ENCODE peak calls at places on chromosomes 11 and 22, in four cellular contexts. U, W, F and L are unnamed samples.

GRCh38 chr22:35348703-35349102 is 32.2 kb upstream of the HMOX1 start:
- DNase-seq in U (no peak), W (no peak), F (no peak), L (no peak)

GRCh38 chr11:65077466-65077865 is 6.4 kb downstream of the CDCA5 start:
- DNase-seq in F (no peak), U (no peak), W (no peak), L (no peak)

GRCh38 chr11:61522881-61523280 is 14.3 kb downstream of the LRRC10B start:
- DNase-seq in U (no peak), F (no peak), W (no peak), L (no peak)

GRCh38 chr11:117528061-117528780 is 200.6 kb downstream of the CEP164 start:
- DNase-seq in W (no peak), F (no peak), U (no peak), L (peak; percentile 5)

GRCh38 chr11:75150879-75151278 is at the start of gene SLCO2B1:
- DNase-seq in F (no peak), W (no peak), U (no peak), L (no peak)

GRCh38 chr11:43830928-43831440 is 49.6 kb upstream of the ALKBH3 start:
- DNase-seq in U (peak; percentile 48), W (peak; percentile 100), F (peak; percentile 25), L (peak; percentile 99)

GRCh38 chr22:47294571-47294970 is 532.1 kb downstream of the TBC1D22A start:
- DNase-seq in F (no peak), U (no peak), W (no peak), L (no peak)

GRCh38 chr22:46019351-46019750 is 42.4 kb upstream of the WNT7B start:
- DNase-seq in F (no peak), W (no peak), U (no peak), L (no peak)

GRCh38 chr11:35066029-35066428 is 72.9 kb upstream of the CD44 start:
- DNase-seq in W (no peak), F (no peak), U (no peak), L (no peak)

GRCh38 chr11:103927535-103927934 is 108.9 kb upstream of the DDI1 start:
- DNase-seq in U (no peak), W (peak; percentile 15), F (no peak), L (no peak)

GRCh38 chr11:113628912-113629311 is 77.2 kb downstream of the TMPRSS5 start:
- DNase-seq in W (no peak), F (no peak), U (no peak), L (no peak)

GRCh38 chr11:28169816-28170215 is 61.6 kb downstream of the METTL15 start:
- DNase-seq in W (peak; percentile 2), F (no peak), U (no peak), L (no peak)

GRCh38 chr22:24431309-24432034 is 4.1 kb downstream of the ADORA2A start:
- DNase-seq in F (no peak), U (no peak), W (no peak), L (no peak)

GRCh38 chr22:24429411-24430365 is 2.3 kb downstream of the ADORA2A start:
- DNase-seq in F (peak; percentile 84), W (peak; percentile 58), U (no peak), L (no peak)

GRCh38 chr22:24432059-24432853 is 4.9 kb downstream of the ADORA2A start:
- DNase-seq in F (peak; percentile 78), U (no peak), W (peak; percentile 44), L (peak; percentile 29)

GRCh38 chr22:24428751-24429410 is 1.5 kb downstream of the ADORA2A start:
- DNase-seq in W (no peak), F (no peak), U (no peak), L (no peak)

GRCh38 chr22:24430431-24431308 is 3.3 kb downstream of the ADORA2A start:
- DNase-seq in W (no peak), F (no peak), U (no peak), L (no peak)
- H3K4me1 ChIP-seq in W (peaks cover 15% of the 10 kb centered on the region), F (peaks cover 84% of the 10 kb centered on the region), U (peaks cover 31% of the 10 kb centered on the region), L (peaks cover 7% of the 10 kb centered on the region)

DNA sequence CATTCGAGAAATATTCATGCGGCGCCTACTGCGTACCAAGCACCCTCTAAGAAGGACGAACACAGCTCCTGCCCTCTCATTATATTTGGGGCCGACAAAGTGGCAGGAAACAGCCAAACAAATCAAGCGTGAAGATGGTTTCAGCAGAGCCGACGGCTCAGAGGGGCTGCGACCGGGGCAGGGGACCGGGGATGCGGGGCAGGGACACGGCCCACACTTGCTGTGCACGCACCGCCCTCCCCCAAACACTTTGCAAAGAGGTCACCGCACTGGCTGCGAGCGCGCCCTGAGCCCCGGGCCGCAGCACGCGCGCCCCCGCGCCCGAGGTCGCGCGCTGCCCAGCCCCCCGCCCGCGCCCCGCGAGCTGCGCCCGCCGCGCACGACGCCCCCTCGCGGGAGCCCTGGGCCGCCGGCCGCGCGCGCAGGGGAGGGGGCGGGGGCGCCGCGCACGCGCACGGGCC is 255 bp upstream of the SYNGR1 start:
- DNase-seq in F (peak; percentile 26), W (no peak), U (no peak), L (no peak)
- TF ChIP-seq CTCF in F (no peak), W (no peak), U (no peak), L (no peak)

GRCh38 chr11:115194798-115195101 is 309.5 kb downstream of the CADM1 start:
- DNase-seq in U (no peak), W (no peak), F (no peak), L (no peak)
- H3K4me1 ChIP-seq in U (peaks cover 3% of the 10 kb centered on the region), W (no peaks in the 10 kb centered on the region), F (no peaks in the 10 kb centered on the region), L (peaks cover 8% of the 10 kb centered on the region)

GRCh38 chr11:101618691-101619090 is 34.9 kb upstream of the TRPC6 start:
- DNase-seq in F (no peak), U (no peak), W (peak; percentile 98), L (peak; percentile 100)

GRCh38 chr11:101617735-101618332 is 34.0 kb upstream of the TRPC6 start:
- DNase-seq in W (peak; percentile 85), F (no peak), U (no peak), L (peak; percentile 97)

GRCh38 chr11:101620026-101620425 is 36.2 kb upstream of the TRPC6 start:
- DNase-seq in F (no peak), U (no peak), W (no peak), L (no peak)
- TF ChIP-seq CTCF in F (no peak), U (no peak), W (no peak), L (peak; percentile 19)

GRCh38 chr22:19689408-19689807 is 24.9 kb upstream of the SEPTIN5 start:
- DNase-seq in F (no peak), W (no peak), U (no peak), L (no peak)
- H3K4me1 ChIP-seq in F (peaks cover 14% of the 10 kb centered on the region), W (peaks cover 17% of the 10 kb centered on the region), U (no peaks in the 10 kb centered on the region), L (peaks cover 7% of the 10 kb centered on the region)

DNA sequence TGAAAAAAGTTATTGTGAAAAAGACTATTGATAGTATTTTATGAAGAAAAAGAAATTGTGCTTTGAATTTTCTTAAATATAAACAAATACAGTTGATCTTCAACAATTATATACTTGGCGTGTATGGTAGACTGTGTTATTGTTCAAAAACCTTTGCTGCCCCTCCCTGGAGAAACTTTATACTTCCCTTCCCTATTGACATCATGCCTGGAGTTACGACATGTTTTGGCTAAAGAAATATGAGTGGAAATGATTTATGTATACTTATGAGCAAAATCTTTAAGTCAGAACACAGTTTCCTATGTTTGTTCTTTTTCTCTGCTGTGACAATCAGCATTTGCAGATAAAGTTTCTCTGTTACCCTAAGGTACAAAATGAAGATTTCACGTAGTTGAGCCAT is 243.8 kb downstream of the TMEM135 start:
- DNase-seq in F (no peak), W (peak; percentile 28), U (no peak), L (peak; percentile 47)
- TF ChIP-seq CTCF in F (no peak), W (no peak), U (no peak), L (peak; percentile 66)

GRCh38 chr11:67562951-67563350 is 20.7 kb upstream of the GSTP1 start:
- DNase-seq in W (no peak), U (no peak), F (no peak), L (no peak)

GRCh38 chr11:67563354-67564114 is 20.1 kb upstream of the GSTP1 start:
- DNase-seq in U (peak; percentile 87), F (peak; percentile 52), W (peak; percentile 68), L (peak; percentile 83)

GRCh38 chr11:67564230-67564629 is 19.4 kb upstream of the GSTP1 start:
- DNase-seq in W (peak; percentile 40), U (no peak), F (no peak), L (no peak)

GRCh38 chr11:67558084-67558772 is 25.4 kb upstream of the GSTP1 start:
- DNase-seq in W (no peak), U (no peak), F (peak; percentile 53), L (no peak)

GRCh38 chr11:67561971-67562560 is 21.5 kb upstream of the GSTP1 start:
- DNase-seq in F (no peak), W (no peak), U (no peak), L (no peak)
- H3K4me1 ChIP-seq in F (peaks cover 37% of the 10 kb centered on the region), W (peaks cover 12% of the 10 kb centered on the region), U (peaks cover 30% of the 10 kb centered on the region), L (peaks cover 14% of the 10 kb centered on the region)

DNA sequence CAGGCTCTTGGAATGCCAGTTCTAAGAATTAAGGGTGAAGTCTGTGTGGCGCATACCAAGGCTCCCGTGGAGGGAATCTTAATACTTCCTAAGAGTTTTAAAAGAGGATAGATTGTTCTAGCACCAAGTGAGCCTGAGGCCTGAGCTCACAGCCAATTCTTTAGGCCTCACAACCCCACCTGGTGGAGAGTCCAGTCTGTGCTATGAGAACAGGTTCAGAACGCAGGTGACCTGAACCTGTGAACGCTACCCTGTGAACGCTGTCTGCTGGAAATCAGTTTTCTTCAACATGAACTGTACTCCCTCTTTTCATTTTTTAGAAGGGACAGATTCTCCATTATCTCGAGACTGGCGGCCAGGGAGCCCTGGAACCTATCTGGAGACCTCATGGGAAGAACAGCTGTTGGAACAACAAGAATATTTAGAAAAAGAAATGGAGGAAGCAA is 43.2 kb upstream of the DLAT start:
- DNase-seq in U (peak; percentile 76), F (peak; percentile 88), W (peak; percentile 59), L (peak; percentile 64)
- TF ChIP-seq CTCF in U (peak; percentile 73), F (no peak), W (peak; percentile 76), L (peak; percentile 88)

DNA sequence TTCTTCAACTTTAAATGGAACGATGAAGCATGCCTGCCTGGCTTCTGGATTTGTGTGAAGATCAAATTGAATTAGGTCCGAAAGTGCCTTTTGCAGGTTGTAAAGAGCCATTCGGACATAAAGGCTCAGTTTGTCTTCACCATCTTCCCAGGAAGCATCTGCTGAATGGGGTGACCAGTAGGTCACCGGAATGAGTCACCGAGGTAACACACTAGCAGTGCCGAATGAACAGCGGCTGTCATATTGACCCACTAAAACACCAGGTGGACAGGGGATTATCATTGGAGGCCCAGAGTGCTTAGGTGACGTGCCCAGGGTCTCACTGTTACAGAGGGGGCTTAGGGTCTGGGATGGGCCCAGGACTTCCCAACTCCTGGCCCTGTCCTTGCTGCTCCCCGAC is 43.1 kb upstream of the MYH9 start:
- DNase-seq in W (no peak), U (no peak), F (no peak), L (no peak)
- H3K4me1 ChIP-seq in W (peaks cover 16% of the 10 kb centered on the region), U (peaks cover 10% of the 10 kb centered on the region), F (peaks cover 47% of the 10 kb centered on the region), L (peaks cover under 1% of the 10 kb centered on the region)

GRCh38 chr11:77113382-77114088 is 10.9 kb downstream of the OMP start:
- DNase-seq in F (peak; percentile 55), W (no peak), U (no peak), L (no peak)

GRCh38 chr11:77114089-77114463 is 11.4 kb downstream of the OMP start:
- DNase-seq in W (no peak), F (no peak), U (no peak), L (no peak)

GRCh38 chr11:77115956-77116355 is 12.1 kb upstream of the MYO7A start:
- DNase-seq in U (no peak), W (no peak), F (no peak), L (no peak)

GRCh38 chr11:77117485-77117884 is 10.6 kb upstream of the MYO7A start:
- DNase-seq in F (no peak), W (no peak), U (no peak), L (no peak)

GRCh38 chr11:77115181-77115611 is 12.6 kb downstream of the OMP start:
- DNase-seq in F (no peak), U (no peak), W (no peak), L (no peak)
- TF ChIP-seq CTCF in F (no peak), U (no peak), W (peak; percentile 34), L (no peak)